ENCODE peak calls at places on chromosomes 2 and 18, in seven cellular contexts. I is nephron progenitor cell, W is psoas muscle, V is WERI-Rb-1, F is uterus, S is thoracic aorta, Q is bronchial epithelial cell. P is an unnamed sample.

GRCh38 chr2:238771193-238771592 is 76.7 kb upstream of the TWIST2 start:
- DNase-seq in W (no peak), I (no peak), F (no peak), V (no peak), S (no peak), Q (no peak), P (no peak)

GRCh38 chr2:3870222-3870621 is 166.8 kb downstream of the DCDC2C start:
- DNase-seq in S (no peak), Q (no peak), F (no peak), W (no peak), V (no peak), I (no peak), P (no peak)

GRCh38 chr2:217160978-217161973 is 301.4 kb upstream of the TNP1 start:
- DNase-seq in W (no peak), F (no peak), I (no peak), S (no peak), V (no peak), Q (no peak), P (no peak)

GRCh38 chr2:4445821-4446220 is 742.4 kb downstream of the DCDC2C start:
- DNase-seq in S (no peak), Q (peak; percentile 1), I (no peak), V (no peak), W (no peak), F (no peak), P (no peak)

GRCh38 chr2:112794131-112794733 is 9.9 kb upstream of the IL1A start:
- DNase-seq in I (no peak), F (no peak), S (peak; percentile 15), V (no peak), Q (peak; percentile 99), W (no peak), P (peak; percentile 69)

GRCh38 chr2:143085125-143085784 is 44.0 kb upstream of the ARHGAP15 start:
- DNase-seq in W (no peak), I (no peak), V (no peak), S (no peak), F (no peak), Q (no peak), P (no peak)

GRCh38 chr2:119190321-119190720 is 31.8 kb upstream of the C1QL2 start:
- DNase-seq in W (no peak), I (no peak), V (no peak), F (no peak), Q (no peak), S (no peak), P (no peak)

GRCh38 chr2:236395067-236395466 is 130.9 kb upstream of the ASB18 start:
- DNase-seq in I (no peak), S (no peak), F (no peak), Q (no peak), V (no peak), W (no peak), P (no peak)

GRCh38 chr2:143284087-143284675 is 155.0 kb downstream of the ARHGAP15 start:
- DNase-seq in W (no peak), F (no peak), I (peak; percentile 13), V (peak; percentile 25), S (no peak), Q (peak; percentile 52), P (no peak)

GRCh38 chr18:5294113-5294617 is 1.4 kb downstream of the ZBTB14 start:
- DNase-seq in Q (no peak), W (peak; percentile 55), V (peak; percentile 29), F (no peak), S (no peak), I (peak; percentile 46), P (peak; percentile 35)

GRCh38 chr18:58847383-58848071 is 17.1 kb upstream of the ZNF532 start:
- DNase-seq in V (peak; percentile 38), I (peak; percentile 42), W (peak; percentile 54), S (no peak), Q (peak; percentile 46), F (no peak), P (no peak)

GRCh38 chr18:24413148-24413547 is 13.3 kb upstream of the IMPACT start:
- DNase-seq in I (no peak), F (no peak), Q (no peak), V (peak; percentile 46), W (no peak), S (no peak), P (no peak)

GRCh38 chr18:5975111-5975622 is 79.8 kb upstream of the TMEM200C start:
- DNase-seq in Q (peak; percentile 20), F (no peak), S (no peak), I (no peak), W (no peak), V (no peak), P (no peak)

GRCh38 chr18:75799449-75800330 is 372.2 kb upstream of the SMIM21 start:
- DNase-seq in F (no peak), Q (no peak), I (no peak), V (no peak), W (no peak), S (no peak), P (no peak)

GRCh38 chr2:6683481-6683880 is 182.2 kb downstream of the CMPK2 start:
- DNase-seq in I (no peak), S (no peak), F (no peak), Q (no peak), V (no peak), W (no peak), P (no peak)

GRCh38 chr18:25262920-25263319 is 89.0 kb downstream of the ZNF521 start:
- DNase-seq in V (no peak), F (no peak), I (no peak), Q (no peak), W (no peak), S (no peak), P (no peak)

GRCh38 chr2:227703961-227704360 is 13.9 kb downstream of the SLC19A3 start:
- DNase-seq in W (no peak), Q (peak; percentile 62), F (no peak), V (no peak), S (no peak), I (no peak), P (no peak)

GRCh38 chr2:127401757-127402695 is 14.3 kb upstream of the MAP3K2 start:
- DNase-seq in I (no peak), S (no peak), V (no peak), F (no peak), Q (peak; percentile 84), W (no peak), P (no peak)

GRCh38 chr2:108139521-108139920 is 100.2 kb upstream of the SULT1C3 start:
- DNase-seq in S (no peak), F (no peak), W (no peak), I (peak; percentile 28), V (no peak), Q (peak; percentile 27), P (no peak)

DNA sequence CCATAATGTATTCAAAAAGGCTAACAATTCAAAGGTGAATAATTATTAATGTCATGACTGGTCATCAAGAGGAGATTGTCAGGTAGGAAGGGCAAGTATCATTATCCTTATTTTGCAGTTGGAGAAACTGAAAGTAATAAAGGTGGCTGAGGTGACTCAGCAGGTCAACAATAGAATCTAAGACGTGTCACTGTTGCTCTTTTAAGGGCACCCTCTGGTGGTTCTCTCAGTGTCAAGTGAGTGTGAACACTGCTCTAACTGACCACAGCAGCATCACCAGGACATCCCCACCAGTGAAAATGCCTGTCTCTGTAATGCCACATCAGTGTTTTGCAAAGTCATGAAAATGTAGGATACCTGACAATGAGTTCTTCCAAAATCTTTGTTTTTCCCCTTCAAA is 69.7 kb downstream of the DCC start:
- DNase-seq in V (no peak), Q (peak; percentile 8), F (no peak), W (no peak), S (no peak), I (no peak), P (no peak)
- TF ChIP-seq CTCF in V (peak; percentile 27), Q (no peak), F (no peak), W (no peak), S (no peak), I (no peak), P (no peak)

DNA sequence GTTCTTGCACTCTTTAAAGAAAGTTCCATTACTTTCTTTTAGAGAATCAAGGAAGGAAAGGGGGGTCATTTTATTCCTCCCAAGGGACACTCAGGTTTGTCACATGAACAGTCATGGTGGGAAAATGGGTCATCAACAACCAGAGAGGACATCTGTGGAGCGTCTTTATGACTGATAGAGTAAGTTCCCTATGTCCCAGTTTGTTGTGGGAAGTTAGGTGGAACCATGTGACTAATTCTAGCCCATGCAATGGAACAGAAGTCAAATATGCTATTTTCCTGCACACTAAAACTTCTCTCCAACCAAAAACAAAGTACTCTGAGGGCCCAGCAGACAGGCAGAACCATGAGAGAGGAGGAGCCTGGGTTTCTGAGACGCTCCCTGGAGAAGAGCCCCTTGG is 165.7 kb upstream of the SERTAD2 start:
- DNase-seq in W (no peak), F (no peak), I (no peak), V (no peak), Q (no peak), S (no peak), P (no peak)
- TF ChIP-seq CTCF in W (no peak), F (no peak), I (no peak), V (no peak), Q (no peak), S (no peak), P (no peak)

GRCh38 chr2:105241443-105241842 is at the start of gene GPR45:
- DNase-seq in F (no peak), V (no peak), Q (no peak), I (no peak), W (no peak), S (no peak), P (no peak)

GRCh38 chr2:105239924-105240323 is 1.6 kb upstream of the GPR45 start:
- DNase-seq in Q (no peak), F (no peak), W (no peak), S (no peak), I (no peak), V (no peak), P (no peak)

GRCh38 chr2:105244443-105244842 is 2.9 kb downstream of the GPR45 start:
- DNase-seq in W (no peak), Q (no peak), V (no peak), I (no peak), S (no peak), F (no peak), P (no peak)

GRCh38 chr2:105242286-105242993 is 897 bp downstream of the GPR45 start:
- DNase-seq in Q (no peak), I (no peak), F (no peak), W (no peak), S (no peak), V (no peak), P (no peak)

DNA sequence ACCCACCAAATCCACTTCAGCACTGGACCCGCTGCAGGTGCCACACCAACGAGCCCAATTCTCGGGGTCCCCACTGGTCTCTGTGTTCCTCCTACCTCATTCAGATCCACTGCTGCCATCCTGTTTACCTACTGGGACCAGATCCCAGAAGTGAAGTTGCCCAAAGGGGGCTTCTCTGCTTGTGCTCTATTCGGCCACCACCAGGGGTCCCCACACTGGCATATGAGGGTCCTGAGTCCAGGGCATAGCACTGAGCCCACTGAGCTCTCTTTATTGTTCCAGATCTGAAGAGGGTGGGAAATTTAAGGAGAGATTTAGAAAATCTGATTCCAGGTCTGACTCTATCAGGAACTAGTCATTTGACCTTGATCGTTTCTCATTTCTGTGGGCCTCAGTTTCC is 2.4 kb downstream of the GPR45 start:
- DNase-seq in S (no peak), W (no peak), F (no peak), I (peak; percentile 64), V (peak; percentile 31), Q (no peak), P (no peak)
- TF ChIP-seq CTCF in S (no peak), W (no peak), F (no peak), I (peak; percentile 62), V (peak; percentile 64), Q (no peak), P (no peak)

DNA sequence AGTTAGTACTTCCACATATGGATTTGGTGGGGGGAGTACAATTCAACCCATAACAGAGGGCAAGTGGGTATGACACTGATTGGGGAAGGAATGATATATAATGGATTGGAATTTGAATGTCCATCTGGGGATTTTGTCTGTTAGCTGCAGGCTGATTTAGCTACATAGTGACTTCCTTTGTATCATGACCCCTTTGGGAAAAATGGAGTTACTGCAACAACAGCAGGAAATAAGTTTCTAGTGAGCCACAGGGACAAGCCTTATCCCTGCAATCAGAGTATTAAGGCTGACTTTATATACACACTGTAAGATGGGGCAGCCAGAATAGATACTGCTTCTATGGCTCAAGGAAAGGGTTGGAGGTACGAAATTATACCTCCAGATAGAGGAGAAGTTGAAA is 404.4 kb upstream of the MEIS1 start:
- DNase-seq in F (no peak), I (no peak), V (no peak), Q (peak; percentile 26), S (no peak), W (no peak), P (no peak)
- TF ChIP-seq CTCF in F (no peak), I (no peak), V (peak; percentile 14), Q (peak; percentile 14), S (no peak), W (no peak), P (no peak)

P was measured in omental fat pad.